ENCODE peak calls at places on chromosomes 11 and 22, in five cellular contexts. X is RWPE1, K is right lobe of liver, Z is Peyer's patch, W is fibroblast of lung. Y is an unnamed sample.

GRCh38 chr11:104098555-104098954 is 62.1 kb downstream of the DDI1 start:
- DNase-seq in K (no peak), X (no peak), W (peak; percentile 31), Z (no peak), Y (no peak)

GRCh38 chr11:68041617-68042218 is 2.9 kb downstream of the TCIRG1 start:
- DNase-seq in X (no peak), K (no peak), Z (no peak), W (no peak), Y (no peak)

GRCh38 chr11:11975201-11976092 is 33.0 kb downstream of the DKK3 start:
- DNase-seq in W (no peak), K (no peak), Z (no peak), X (no peak), Y (no peak)

GRCh38 chr11:26027887-26028286 is 304.0 kb upstream of the ANO3 start:
- DNase-seq in K (no peak), Z (no peak), X (no peak), W (no peak), Y (no peak)

GRCh38 chr11:17682848-17683247 is 36.5 kb upstream of the MYOD1 start:
- DNase-seq in Z (no peak), K (no peak), W (no peak), X (no peak), Y (no peak)

GRCh38 chr22:48718818-48719500 is 1108.7 kb downstream of the BRD1 start:
- DNase-seq in K (peak; percentile 22), X (no peak), W (no peak), Z (no peak), Y (no peak)

GRCh38 chr11:65645710-65646109 is 7.8 kb downstream of the SIPA1 start:
- DNase-seq in W (peak; percentile 69), X (no peak), K (no peak), Z (peak; percentile 46), Y (no peak)

GRCh38 chr11:91630916-91631673 is 593.5 kb upstream of the FAT3 start:
- DNase-seq in Z (no peak), W (no peak), X (no peak), K (no peak), Y (no peak)

GRCh38 chr11:2798951-2799761 is 86.4 kb downstream of the CDKN1C start:
- DNase-seq in X (no peak), W (peak; percentile 41), K (peak; percentile 22), Z (peak; percentile 34), Y (no peak)

GRCh38 chr11:94401773-94402265 is 600 bp upstream of the GPR83 start:
- DNase-seq in Z (no peak), W (no peak), X (no peak), K (no peak), Y (no peak)

GRCh38 chr11:38530226-38530625 is 1932.2 kb upstream of the RAG2 start:
- DNase-seq in W (peak; percentile 46), Z (no peak), K (no peak), X (no peak), Y (no peak)

GRCh38 chr11:121723261-121723741 is 270.5 kb upstream of the SORL1-AS1 start:
- DNase-seq in Z (no peak), K (no peak), W (peak; percentile 60), X (no peak), Y (no peak)

GRCh38 chr11:33773399-33774355 is 643 bp downstream of the FBXO3 start:
- DNase-seq in K (no peak), Z (peak; percentile 50), X (peak; percentile 26), W (peak; percentile 25), Y (no peak)

GRCh38 chr11:123474994-123475393 is 44.9 kb downstream of the GRAMD1B start:
- DNase-seq in W (peak; percentile 66), X (no peak), Z (no peak), K (no peak), Y (no peak)

GRCh38 chr11:67409261-67409666 is 5.4 kb downstream of the TBC1D10C start:
- DNase-seq in Z (peak; percentile 94), W (no peak), X (no peak), K (no peak), Y (no peak)

GRCh38 chr11:12212181-12212820 is 101.9 kb downstream of the MICAL2 start:
- DNase-seq in K (no peak), X (no peak), W (no peak), Z (no peak), Y (no peak)

GRCh38 chr11:1117970-1118369 is 39.8 kb upstream of the MUC5AC start:
- DNase-seq in Z (peak; percentile 34), W (no peak), K (peak; percentile 38), X (no peak), Y (no peak)

GRCh38 chr11:28697920-28698827 is 590.0 kb downstream of the METTL15 start:
- DNase-seq in W (peak; percentile 30), X (peak; percentile 41), K (no peak), Z (peak; percentile 59), Y (no peak)

GRCh38 chr11:64238999-64239398 is 1.9 kb upstream of the FKBP2 start:
- DNase-seq in X (no peak), Z (no peak), W (no peak), K (no peak), Y (no peak)
- H3K27ac ChIP-seq in X (peak overlapping the region; percentile 98), Z (peak overlapping the region; percentile 98), W (no peak overlapping the region), K (peak overlapping the region; percentile 98), Y (no peak overlapping the region)

DNA sequence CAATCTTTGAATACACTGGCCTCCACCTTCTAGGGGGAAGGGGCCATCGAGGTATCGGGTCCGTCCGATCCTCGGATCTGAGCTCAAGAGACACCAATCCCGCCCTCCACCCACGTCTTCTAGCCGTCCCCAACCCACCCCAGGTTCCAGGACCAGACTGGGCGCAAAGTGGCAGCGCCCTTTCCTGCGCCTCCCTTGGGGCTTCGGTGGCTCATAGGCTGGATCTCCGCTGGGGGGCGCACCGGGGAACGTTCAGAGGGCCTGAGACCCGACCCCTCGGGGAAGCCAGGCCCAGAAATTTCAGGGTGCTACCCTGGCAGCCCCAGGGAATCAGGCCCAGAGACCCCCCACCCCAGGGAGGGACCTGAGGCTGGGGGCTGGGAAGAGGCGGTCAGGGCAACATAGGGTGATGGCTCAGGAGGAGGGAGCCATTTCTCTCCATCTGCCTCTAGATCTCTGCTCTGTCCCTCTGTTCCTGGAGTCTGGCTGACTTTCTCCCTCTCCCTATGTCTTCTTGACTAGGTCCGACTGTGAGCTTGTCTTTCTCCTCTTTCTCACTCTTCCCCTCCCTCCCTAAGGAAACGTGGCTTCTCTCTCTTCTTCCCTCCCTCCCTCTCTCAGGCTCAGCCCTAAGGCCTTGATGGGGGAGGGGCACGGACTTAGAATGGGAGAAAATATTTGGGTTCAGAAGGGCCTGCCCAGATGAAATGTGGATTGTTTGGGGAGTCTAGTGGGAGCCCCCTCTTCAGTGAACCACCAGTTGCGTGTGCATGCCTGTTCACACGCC is 1.1 kb downstream of the CREB3L1 start:
- DNase-seq in K (no peak), Z (peak; percentile 78), W (peak; percentile 59), X (no peak), Y (no peak)
- H3K27ac ChIP-seq in K (no peak overlapping the region), Z (peak overlapping the region; percentile 74), W (peak overlapping the region; percentile 68), X (peak overlapping the region; percentile 53), Y (no peak overlapping the region)

DNA sequence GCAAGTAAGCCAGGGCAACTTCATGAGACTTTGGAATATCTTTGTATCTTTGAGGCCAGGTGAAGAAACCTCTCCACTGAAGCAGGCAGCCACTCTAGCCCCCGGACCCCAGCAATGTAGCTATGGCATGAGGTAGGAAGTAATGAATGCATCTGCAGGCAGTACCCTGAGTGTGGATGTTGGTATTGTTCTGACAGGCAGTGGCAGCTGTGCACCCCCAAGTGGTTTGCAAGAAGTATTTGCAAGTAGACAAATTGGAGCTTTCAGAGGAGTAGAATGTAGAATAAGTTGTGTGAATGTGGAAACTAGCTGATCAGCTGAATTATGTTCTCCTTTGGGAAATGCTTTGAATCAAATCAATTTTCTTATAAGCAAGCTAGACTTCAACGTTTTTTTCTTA is 194.4 kb upstream of the PGR start:
- DNase-seq in Z (no peak), K (peak; percentile 46), X (no peak), W (no peak), Y (no peak)
- H3K27ac ChIP-seq in Z (no peak overlapping the region), K (no peak overlapping the region), X (no peak overlapping the region), W (no peak overlapping the region), Y (no peak overlapping the region)

GRCh38 chr22:20256042-20256441 is 12.1 kb downstream of the RTN4R start:
- DNase-seq in W (no peak), Z (no peak), X (no peak), K (no peak), Y (no peak)

GRCh38 chr22:20257474-20258299 is 10.4 kb downstream of the RTN4R start:
- DNase-seq in X (no peak), W (no peak), Z (no peak), K (no peak), Y (no peak)

GRCh38 chr22:20256562-20257473 is 11.3 kb downstream of the RTN4R start:
- DNase-seq in X (no peak), Z (no peak), K (no peak), W (no peak), Y (no peak)

GRCh38 chr22:20253161-20253560 is 15.0 kb downstream of the RTN4R start:
- DNase-seq in X (no peak), Z (no peak), W (no peak), K (no peak), Y (no peak)

GRCh38 chr22:20254975-20255946 is 12.9 kb downstream of the RTN4R start:
- DNase-seq in Z (no peak), W (no peak), K (no peak), X (no peak), Y (no peak)
- H3K27ac ChIP-seq in Z (no peak overlapping the region), W (no peak overlapping the region), K (no peak overlapping the region), X (peak overlapping the region; percentile 50), Y (no peak overlapping the region)